ENCODE peak calls at places on chromosomes 6 and 20, in five cellular contexts. One of them, this sample, is unnamed.
A peak's percentile ranks its signal among the peaks of the same experiment; 100 is the strongest.

GRCh38 chr20:57399587-57400261 is 8.5 kb downstream of the RBM38 start:
- DNase-seq in Peyer's patch: no peak
- DNase-seq in skeletal muscle cell: no peak
- DNase-seq in Panc1: no peak
- DNase-seq in A549: no peak
- DNase-seq in this sample: no peak

GRCh38 chr20:22403860-22404608 is 180.3 kb downstream of the FOXA2 start:
- DNase-seq in Peyer's patch: no peak
- DNase-seq in skeletal muscle cell: no peak
- DNase-seq in Panc1: no peak
- DNase-seq in A549: no peak
- DNase-seq in this sample: peak; percentile 89

GRCh38 chr6:80550271-80550670 is 443.8 kb downstream of the BCKDHB start:
- DNase-seq in Peyer's patch: no peak
- DNase-seq in skeletal muscle cell: no peak
- DNase-seq in Panc1: no peak
- DNase-seq in A549: no peak
- DNase-seq in this sample: no peak

GRCh38 chr6:74598473-74599393 is 607.1 kb downstream of the COL12A1 start:
- DNase-seq in Peyer's patch: no peak
- DNase-seq in skeletal muscle cell: no peak
- DNase-seq in Panc1: peak; percentile 90
- DNase-seq in A549: peak; percentile 10
- DNase-seq in this sample: peak; percentile 63

GRCh38 chr20:37288091-37288490 is 1.4 kb upstream of the MANBAL start:
- DNase-seq in Peyer's patch: peak; percentile 7
- DNase-seq in skeletal muscle cell: no peak
- DNase-seq in Panc1: no peak
- DNase-seq in A549: no peak
- DNase-seq in this sample: no peak

GRCh38 chr6:3291987-3292386 is 33.2 kb downstream of the PSMG4 start:
- DNase-seq in Peyer's patch: no peak
- DNase-seq in skeletal muscle cell: no peak
- DNase-seq in Panc1: no peak
- DNase-seq in A549: no peak
- DNase-seq in this sample: no peak

GRCh38 chr6:166415306-166415705 is 32.6 kb upstream of the MPC1 start:
- DNase-seq in Peyer's patch: no peak
- DNase-seq in skeletal muscle cell: no peak
- DNase-seq in Panc1: no peak
- DNase-seq in A549: no peak
- DNase-seq in this sample: no peak

GRCh38 chr20:57059055-57059617 is 207.3 kb downstream of the BMP7 start:
- DNase-seq in Peyer's patch: no peak
- DNase-seq in skeletal muscle cell: no peak
- DNase-seq in Panc1: no peak
- DNase-seq in A549: no peak
- DNase-seq in this sample: no peak

GRCh38 chr6:166684866-166685265 is 57.8 kb upstream of the RPS6KA2 start:
- DNase-seq in Peyer's patch: no peak
- DNase-seq in skeletal muscle cell: no peak
- DNase-seq in Panc1: no peak
- DNase-seq in A549: no peak
- DNase-seq in this sample: no peak

GRCh38 chr6:137973201-137973600 is 106.1 kb downstream of the TNFAIP3 start:
- DNase-seq in Peyer's patch: no peak
- DNase-seq in skeletal muscle cell: peak; percentile 39
- DNase-seq in Panc1: no peak
- DNase-seq in A549: no peak
- DNase-seq in this sample: no peak

GRCh38 chr20:2038161-2038560 is 44.3 kb upstream of the PDYN start:
- DNase-seq in Peyer's patch: no peak
- DNase-seq in skeletal muscle cell: no peak
- DNase-seq in Panc1: no peak
- DNase-seq in A549: no peak
- DNase-seq in this sample: no peak

GRCh38 chr6:5497896-5498578 is 236.7 kb downstream of the FARS2 start:
- DNase-seq in Peyer's patch: no peak
- DNase-seq in skeletal muscle cell: peak; percentile 61
- DNase-seq in Panc1: peak; percentile 58
- DNase-seq in A549: no peak
- DNase-seq in this sample: peak; percentile 84

GRCh38 chr20:11003341-11003740 is 329.5 kb upstream of the JAG1 start:
- DNase-seq in Peyer's patch: no peak
- DNase-seq in skeletal muscle cell: no peak
- DNase-seq in Panc1: no peak
- DNase-seq in A549: no peak
- DNase-seq in this sample: no peak

GRCh38 chr6:10146723-10147451 is 268.0 kb downstream of the TFAP2A start:
- DNase-seq in Peyer's patch: no peak
- DNase-seq in skeletal muscle cell: no peak
- DNase-seq in Panc1: no peak
- DNase-seq in A549: peak; percentile 21
- DNase-seq in this sample: no peak

GRCh38 chr6:445571-446417 is 54.2 kb downstream of the IRF4 start:
- DNase-seq in Peyer's patch: no peak
- DNase-seq in skeletal muscle cell: no peak
- DNase-seq in Panc1: no peak
- DNase-seq in A549: no peak
- DNase-seq in this sample: no peak

GRCh38 chr6:149900620-149901443 is 2.9 kb upstream of the RAET1E start:
- DNase-seq in Peyer's patch: no peak
- DNase-seq in skeletal muscle cell: no peak
- DNase-seq in Panc1: no peak
- DNase-seq in A549: no peak
- DNase-seq in this sample: no peak

GRCh38 chr6:150191809-150192208 is 49.0 kb downstream of the PPP1R14C start:
- DNase-seq in Peyer's patch: no peak
- DNase-seq in skeletal muscle cell: no peak
- DNase-seq in Panc1: no peak
- DNase-seq in A549: no peak
- DNase-seq in this sample: no peak

GRCh38 chr20:46101957-46102356 is 12.2 kb upstream of the NCOA5 start:
- DNase-seq in Peyer's patch: no peak
- DNase-seq in skeletal muscle cell: no peak
- DNase-seq in Panc1: no peak
- DNase-seq in A549: no peak
- DNase-seq in this sample: no peak

GRCh38 chr6:15897063-15897934 is 231.6 kb upstream of the MYLIP start:
- DNase-seq in Peyer's patch: no peak
- DNase-seq in skeletal muscle cell: no peak
- DNase-seq in Panc1: no peak
- DNase-seq in A549: no peak
- DNase-seq in this sample: no peak

GRCh38 chr20:5073154-5074049 is 46.4 kb downstream of the PCNA start:
- DNase-seq in Peyer's patch: peak; percentile 88
- DNase-seq in skeletal muscle cell: peak; percentile 21
- DNase-seq in Panc1: no peak
- DNase-seq in A549: peak; percentile 97
- DNase-seq in this sample: peak; percentile 10

This sample was measured in SJSA1.